ENCODE peak calls at places on chromosomes 5 and 9, in ten cellular contexts. K, J, S, N, P, G, X, W, F and T are unnamed samples.

GRCh38 chr9:34370335-34370969 is 6.2 kb downstream of the MYORG start:
- DNase-seq in K (no peak), J (no peak), S (no peak), N (no peak), P (no peak), G (no peak), X (no peak), W (no peak), F (no peak), T (no peak)

GRCh38 chr9:93594041-93594756 is 17.8 kb downstream of the PHF2 start:
- DNase-seq in K (peak; percentile 65), J (no peak), S (no peak), N (no peak), P (no peak), G (no peak), X (no peak), W (no peak), F (no peak), T (no peak)

GRCh38 chr9:104864675-104865104 is 63.3 kb downstream of the ABCA1 start:
- DNase-seq in K (no peak), J (no peak), S (no peak), N (no peak), P (no peak), G (peak; percentile 47), X (no peak), W (no peak), F (no peak), T (no peak)

GRCh38 chr5:142827934-142828576 is 57.9 kb downstream of the ARHGAP26 start:
- DNase-seq in K (no peak), J (no peak), S (no peak), N (no peak), P (no peak), G (no peak), X (no peak), W (no peak), F (no peak), T (no peak)

GRCh38 chr9:114047717-114048116 is 30.4 kb downstream of the AMBP start:
- DNase-seq in K (no peak), J (no peak), S (peak; percentile 37), N (peak; percentile 16), P (no peak), G (no peak), X (peak; percentile 13), W (no peak), F (peak; percentile 19), T (peak; percentile 9)

GRCh38 chr5:172282277-172283019 is 1.1 kb downstream of the UBTD2 start:
- DNase-seq in K (no peak), J (no peak), S (no peak), N (no peak), P (no peak), G (no peak), X (no peak), W (peak; percentile 45), F (peak; percentile 34), T (no peak)

GRCh38 chr5:68027519-68027918 is 188.0 kb upstream of the PIK3R1 start:
- DNase-seq in K (no peak), J (no peak), S (no peak), N (no peak), P (peak; percentile 61), G (peak; percentile 40), X (no peak), W (no peak), F (peak; percentile 66), T (no peak)

GRCh38 chr5:170636836-170637477 is 133.1 kb downstream of the KCNIP1 start:
- DNase-seq in K (no peak), J (no peak), S (no peak), N (no peak), P (no peak), G (no peak), X (no peak), W (no peak), F (no peak), T (no peak)

DNA sequence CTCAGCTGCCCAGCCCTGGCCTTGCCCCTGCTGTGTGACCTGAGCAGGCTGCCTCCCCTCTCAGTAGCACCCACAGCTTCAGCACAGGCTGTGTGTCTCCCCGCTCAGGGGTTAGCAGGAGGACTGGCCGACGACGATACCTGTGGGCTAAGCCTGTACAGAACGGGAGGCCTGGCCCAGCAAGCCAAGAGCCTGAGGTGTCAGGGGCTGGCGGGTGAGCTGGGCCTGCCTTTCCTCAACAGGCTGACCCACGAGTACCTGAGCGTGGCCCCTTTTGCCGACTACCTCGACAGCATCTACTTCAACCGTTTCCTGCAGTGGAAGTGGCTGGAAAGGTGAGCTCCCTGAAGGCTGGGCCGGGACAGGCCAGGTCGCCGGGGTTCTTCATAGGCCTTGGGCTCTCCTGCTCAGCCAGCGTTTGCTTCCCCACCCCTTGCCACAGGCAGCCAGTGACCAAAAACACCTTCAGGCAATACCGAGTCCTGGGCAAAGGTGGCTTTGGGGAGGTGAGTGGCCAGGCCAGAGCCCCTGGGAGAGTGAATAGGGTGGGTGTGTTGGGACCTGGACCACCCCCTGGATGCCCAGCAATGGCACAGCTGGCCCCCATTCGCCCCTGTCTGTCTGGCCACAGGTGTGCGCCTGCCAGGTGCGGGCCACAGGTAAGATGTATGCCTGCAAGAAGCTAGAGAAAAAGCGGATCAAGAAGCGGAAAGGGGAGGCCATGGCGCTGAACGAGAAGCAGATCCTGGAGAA is 6.6 kb downstream of the GRK6 start:
- DNase-seq in K (no peak), J (no peak), S (no peak), N (no peak), P (no peak), G (no peak), X (no peak), W (no peak), F (no peak), T (peak; percentile 1)
- TF ChIP-seq POLR2A in K (no peak), J (no peak), S (no peak), N (no peak), P (no peak), G (no peak), X (no peak), W (no peak), F (no peak), T (no peak)

GRCh38 chr5:139403787-139404483 is at the start of gene SPATA24:
- DNase-seq in K (peak; percentile 98), J (peak; percentile 88), S (peak; percentile 98), N (peak; percentile 88), P (peak; percentile 97), G (peak; percentile 97), X (peak; percentile 96), W (peak; percentile 95), F (peak; percentile 98), T (peak; percentile 98)
- TF ChIP-seq POLR2A in K (no peak), J (peak; percentile 40), S (no peak), N (no peak), P (peak; percentile 9), G (no peak), X (peak; percentile 36), W (no peak), F (peak; percentile 51), T (no peak)

GRCh38 chr5:120538149-120538548 is 74.0 kb downstream of the PRR16 start:
- DNase-seq in K (no peak), J (no peak), S (no peak), N (no peak), P (no peak), G (no peak), X (no peak), W (no peak), F (no peak), T (no peak)

GRCh38 chr5:120539471-120539870 is 75.4 kb downstream of the PRR16 start:
- DNase-seq in K (no peak), J (no peak), S (no peak), N (no peak), P (no peak), G (no peak), X (no peak), W (no peak), F (no peak), T (no peak)

GRCh38 chr5:120535900-120536299 is 71.8 kb downstream of the PRR16 start:
- DNase-seq in K (no peak), J (no peak), S (no peak), N (no peak), P (no peak), G (no peak), X (no peak), W (no peak), F (no peak), T (no peak)

GRCh38 chr5:120540097-120540496 is 76.0 kb downstream of the PRR16 start:
- DNase-seq in K (no peak), J (no peak), S (no peak), N (no peak), P (no peak), G (no peak), X (no peak), W (no peak), F (no peak), T (no peak)

DNA sequence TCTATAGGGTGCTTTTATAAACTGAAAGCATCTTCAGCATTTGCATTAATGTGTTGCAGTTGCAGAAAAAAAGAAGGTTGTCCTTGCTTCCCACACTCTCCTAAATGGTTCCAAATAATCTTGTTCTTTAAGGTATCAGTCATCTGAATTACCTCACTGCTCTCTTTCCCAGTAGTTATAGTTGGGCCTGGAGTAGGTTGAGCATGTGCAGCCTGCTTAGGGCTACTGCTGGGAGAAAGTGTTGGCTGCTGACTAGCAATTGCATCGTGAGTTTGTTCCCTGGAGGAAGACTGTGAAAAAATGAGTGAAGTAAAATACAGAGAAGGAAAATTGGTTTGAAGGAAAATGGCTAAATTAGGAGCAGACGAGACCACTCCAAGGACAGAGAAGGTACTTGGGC is 74.5 kb downstream of the PRR16 start:
- DNase-seq in K (no peak), J (no peak), S (no peak), N (no peak), P (no peak), G (no peak), X (no peak), W (no peak), F (no peak), T (no peak)
- TF ChIP-seq POLR2A in K (no peak), J (no peak), S (no peak), N (no peak), P (no peak), G (no peak), X (no peak), W (no peak), F (no peak), T (no peak)

DNA sequence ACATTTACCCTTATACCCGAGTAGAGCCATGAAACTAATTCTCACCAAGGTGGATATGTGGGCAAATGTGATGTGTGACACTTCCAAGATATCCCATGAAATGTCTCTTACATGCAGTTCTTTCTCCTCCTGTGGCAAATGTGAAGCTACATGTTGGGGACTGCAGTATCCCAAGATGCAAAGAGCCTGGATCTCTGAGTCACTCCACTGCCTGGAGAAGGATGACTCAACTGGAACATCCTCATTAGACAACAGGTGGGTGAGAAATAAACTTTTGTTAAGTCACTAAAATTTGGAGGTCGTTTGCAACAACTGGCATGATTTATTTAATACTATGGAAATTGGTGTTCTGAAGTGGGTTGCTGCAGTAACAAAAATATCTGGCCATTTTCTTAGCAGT is 36.5 kb upstream of the TENT4A start:
- DNase-seq in K (no peak), J (no peak), S (no peak), N (no peak), P (no peak), G (no peak), X (no peak), W (peak; percentile 26), F (no peak), T (no peak)
- TF ChIP-seq POLR2A in K (no peak), J (no peak), S (no peak), N (no peak), P (no peak), G (no peak), X (no peak), W (no peak), F (no peak), T (no peak)